ENCODE peak calls at places on chromosomes 11 and 22, in eight cellular contexts. One of them, this sample, is unnamed. For H3K36me3, the result is how much of the 10 kb centered on the place peaks cover.

GRCh38 chr11:10659339-10660216 is 34.0 kb downstream of the IRAG1 start:
- DNase-seq in neural progenitor cell: no peak
- DNase-seq in lung: peak
- DNase-seq in colonic mucosa: no peak
- DNase-seq in MM.1S: no peak
- DNase-seq in pancreas: no peak
- DNase-seq in PC-3: peak
- DNase-seq in endodermal cell: no peak
- DNase-seq in this sample: peak

GRCh38 chr11:70577948-70578347 is 179.6 kb downstream of the CTTN start:
- DNase-seq in neural progenitor cell: no peak
- DNase-seq in endodermal cell: peak
- DNase-seq in lung: no peak
- DNase-seq in pancreas: peak
- DNase-seq in PC-3: no peak
- DNase-seq in MM.1S: no peak
- DNase-seq in colonic mucosa: no peak
- DNase-seq in this sample: no peak

GRCh38 chr11:112355726-112356125 is 95.1 kb upstream of the PLET1 start:
- DNase-seq in colonic mucosa: peak
- DNase-seq in lung: peak
- DNase-seq in pancreas: no peak
- DNase-seq in endodermal cell: peak
- DNase-seq in MM.1S: no peak
- DNase-seq in PC-3: peak
- DNase-seq in neural progenitor cell: peak
- DNase-seq in this sample: no peak

GRCh38 chr22:35540600-35541253 is at the start of gene RASD2:
- DNase-seq in PC-3: peak
- DNase-seq in colonic mucosa: peak
- DNase-seq in neural progenitor cell: peak
- DNase-seq in endodermal cell: peak
- DNase-seq in lung: no peak
- DNase-seq in MM.1S: peak
- DNase-seq in pancreas: peak
- DNase-seq in this sample: no peak

GRCh38 chr11:102111787-102112653 is 1.8 kb downstream of the YAP1 start:
- DNase-seq in colonic mucosa: peak
- DNase-seq in endodermal cell: no peak
- DNase-seq in pancreas: no peak
- DNase-seq in PC-3: peak
- DNase-seq in neural progenitor cell: peak
- DNase-seq in MM.1S: no peak
- DNase-seq in lung: no peak
- DNase-seq in this sample: no peak

GRCh38 chr11:612961-613300 is 2.8 kb downstream of the IRF7 start:
- DNase-seq in pancreas: peak
- DNase-seq in PC-3: no peak
- DNase-seq in MM.1S: no peak
- DNase-seq in endodermal cell: no peak
- DNase-seq in neural progenitor cell: no peak
- DNase-seq in lung: no peak
- DNase-seq in colonic mucosa: no peak
- DNase-seq in this sample: no peak

GRCh38 chr11:11400635-11401232 is 47.7 kb upstream of the CSNK2A3 start:
- DNase-seq in endodermal cell: peak
- DNase-seq in PC-3: peak
- DNase-seq in pancreas: no peak
- DNase-seq in colonic mucosa: no peak
- DNase-seq in lung: no peak
- DNase-seq in neural progenitor cell: peak
- DNase-seq in MM.1S: no peak
- DNase-seq in this sample: no peak

GRCh38 chr11:70695086-70695960 is 297.0 kb downstream of the CTTN start:
- DNase-seq in endodermal cell: no peak
- DNase-seq in lung: no peak
- DNase-seq in MM.1S: no peak
- DNase-seq in PC-3: no peak
- DNase-seq in neural progenitor cell: no peak
- DNase-seq in pancreas: peak
- DNase-seq in colonic mucosa: no peak
- DNase-seq in this sample: no peak

GRCh38 chr11:64036081-64037026 is 623 bp downstream of the FLRT1 start:
- DNase-seq in PC-3: peak
- DNase-seq in colonic mucosa: no peak
- DNase-seq in neural progenitor cell: peak
- DNase-seq in pancreas: peak
- DNase-seq in endodermal cell: peak
- DNase-seq in lung: no peak
- DNase-seq in MM.1S: no peak
- DNase-seq in this sample: no peak

GRCh38 chr11:66720223-66720898 is 8.7 kb downstream of the SPTBN2 start:
- DNase-seq in endodermal cell: peak
- DNase-seq in colonic mucosa: peak
- DNase-seq in neural progenitor cell: peak
- DNase-seq in pancreas: peak
- DNase-seq in lung: peak
- DNase-seq in PC-3: peak
- DNase-seq in MM.1S: no peak
- DNase-seq in this sample: peak

GRCh38 chr22:37906364-37907008 is 389 bp downstream of the MICALL1 start:
- DNase-seq in neural progenitor cell: peak
- DNase-seq in colonic mucosa: peak
- DNase-seq in MM.1S: peak
- DNase-seq in lung: no peak
- DNase-seq in PC-3: no peak
- DNase-seq in endodermal cell: no peak
- DNase-seq in pancreas: peak
- DNase-seq in this sample: no peak

GRCh38 chr22:27747396-27748256 is 53.9 kb downstream of the MN1 start:
- DNase-seq in neural progenitor cell: no peak
- DNase-seq in endodermal cell: no peak
- DNase-seq in colonic mucosa: no peak
- DNase-seq in MM.1S: no peak
- DNase-seq in pancreas: no peak
- DNase-seq in PC-3: no peak
- DNase-seq in lung: no peak
- DNase-seq in this sample: no peak

GRCh38 chr11:68121067-68121899 is at the start of gene CHKA:
- DNase-seq in neural progenitor cell: peak
- DNase-seq in PC-3: peak
- DNase-seq in endodermal cell: peak
- DNase-seq in MM.1S: peak
- DNase-seq in colonic mucosa: peak
- DNase-seq in pancreas: peak
- DNase-seq in lung: peak
- DNase-seq in this sample: peak

GRCh38 chr11:109033627-109034340 is 368.9 kb downstream of the DDX10 start:
- DNase-seq in MM.1S: no peak
- DNase-seq in colonic mucosa: no peak
- DNase-seq in pancreas: no peak
- DNase-seq in lung: no peak
- DNase-seq in PC-3: peak
- DNase-seq in endodermal cell: no peak
- DNase-seq in neural progenitor cell: no peak
- DNase-seq in this sample: peak

GRCh38 chr11:103586756-103587155 is 449.7 kb upstream of the DDI1 start:
- DNase-seq in MM.1S: no peak
- DNase-seq in PC-3: peak
- DNase-seq in lung: no peak
- DNase-seq in pancreas: no peak
- DNase-seq in neural progenitor cell: no peak
- DNase-seq in endodermal cell: no peak
- DNase-seq in colonic mucosa: no peak
- DNase-seq in this sample: no peak

GRCh38 chr22:48737461-48738203 is 1090.0 kb downstream of the BRD1 start:
- DNase-seq in MM.1S: no peak
- DNase-seq in PC-3: no peak
- DNase-seq in lung: no peak
- DNase-seq in neural progenitor cell: no peak
- DNase-seq in pancreas: no peak
- DNase-seq in endodermal cell: no peak
- DNase-seq in colonic mucosa: no peak
- DNase-seq in this sample: no peak

GRCh38 chr11:16925495-16926065 is 88.6 kb downstream of the PLEKHA7 start:
- DNase-seq in neural progenitor cell: peak
- DNase-seq in colonic mucosa: peak
- DNase-seq in PC-3: peak
- DNase-seq in pancreas: peak
- DNase-seq in lung: peak
- DNase-seq in endodermal cell: peak
- DNase-seq in MM.1S: peak
- DNase-seq in this sample: no peak

GRCh38 chr22:29302681-29303465 is 3.6 kb upstream of the GAS2L1 start:
- DNase-seq in endodermal cell: peak
- DNase-seq in MM.1S: no peak
- DNase-seq in pancreas: peak
- DNase-seq in neural progenitor cell: no peak
- DNase-seq in PC-3: no peak
- DNase-seq in lung: no peak
- DNase-seq in colonic mucosa: no peak
- DNase-seq in this sample: no peak

GRCh38 chr11:65370659-65371049 is 11.8 kb downstream of the SLC25A45 start:
- DNase-seq in PC-3: no peak
- DNase-seq in pancreas: no peak
- DNase-seq in neural progenitor cell: no peak
- DNase-seq in lung: no peak
- DNase-seq in MM.1S: no peak
- DNase-seq in endodermal cell: no peak
- DNase-seq in colonic mucosa: no peak
- DNase-seq in this sample: no peak

GRCh38 chr11:78832226-78832947 is 257.7 kb upstream of the NARS2 start:
- DNase-seq in colonic mucosa: no peak
- DNase-seq in lung: no peak
- DNase-seq in PC-3: no peak
- DNase-seq in neural progenitor cell: no peak
- DNase-seq in pancreas: no peak
- DNase-seq in MM.1S: no peak
- DNase-seq in endodermal cell: no peak
- DNase-seq in this sample: no peak

GRCh38 chr11:101011881-101012280 is 117.7 kb downstream of the PGR start:
- DNase-seq in lung: no peak
- DNase-seq in PC-3: no peak
- DNase-seq in neural progenitor cell: no peak
- DNase-seq in MM.1S: no peak
- DNase-seq in endodermal cell: no peak
- DNase-seq in pancreas: no peak
- DNase-seq in colonic mucosa: no peak
- DNase-seq in this sample: no peak

GRCh38 chr22:27919222-27919942 is at the start of gene PITPNB:
- DNase-seq in neural progenitor cell: peak
- DNase-seq in endodermal cell: peak
- DNase-seq in pancreas: peak
- DNase-seq in PC-3: peak
- DNase-seq in MM.1S: peak
- DNase-seq in lung: peak
- DNase-seq in colonic mucosa: peak
- DNase-seq in this sample: peak

GRCh38 chr11:117390743-117391142 is 63.1 kb downstream of the CEP164 start:
- DNase-seq in pancreas: no peak
- DNase-seq in endodermal cell: no peak
- DNase-seq in colonic mucosa: no peak
- DNase-seq in MM.1S: no peak
- DNase-seq in PC-3: no peak
- DNase-seq in lung: no peak
- DNase-seq in neural progenitor cell: no peak
- DNase-seq in this sample: no peak

GRCh38 chr22:19772422-19772672 is 11.8 kb downstream of the TBX1 start:
- DNase-seq in neural progenitor cell: no peak
- DNase-seq in pancreas: no peak
- DNase-seq in colonic mucosa: no peak
- DNase-seq in PC-3: no peak
- DNase-seq in endodermal cell: no peak
- DNase-seq in MM.1S: no peak
- DNase-seq in lung: no peak
- DNase-seq in this sample: no peak

GRCh38 chr11:112834277-112834755 is 126.9 kb upstream of the NCAM1 start:
- DNase-seq in MM.1S: no peak
- DNase-seq in endodermal cell: no peak
- DNase-seq in pancreas: peak
- DNase-seq in PC-3: no peak
- DNase-seq in neural progenitor cell: no peak
- DNase-seq in colonic mucosa: no peak
- DNase-seq in lung: peak
- DNase-seq in this sample: no peak

DNA sequence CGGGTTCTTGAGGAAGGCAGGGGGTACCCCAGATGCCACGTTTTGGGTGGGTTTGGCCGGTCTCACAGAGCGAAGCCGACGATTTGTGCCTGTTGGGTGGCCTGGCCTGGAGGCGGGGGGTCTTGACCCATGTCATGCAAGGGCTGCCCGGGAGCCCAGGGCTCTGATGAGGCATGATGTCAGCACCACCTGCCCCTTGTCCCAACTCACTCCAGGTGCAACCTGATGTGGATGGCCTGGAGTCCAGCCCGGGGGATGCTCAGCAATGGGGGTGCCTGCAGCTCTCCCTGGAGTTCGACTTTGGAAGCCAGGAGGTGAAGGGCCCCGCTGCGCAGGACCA is 851 bp downstream of the SYT8 start:
- DNase-seq in MM.1S: no peak
- DNase-seq in colonic mucosa: no peak
- DNase-seq in pancreas: peak
- DNase-seq in endodermal cell: no peak
- DNase-seq in neural progenitor cell: no peak
- DNase-seq in PC-3: no peak
- DNase-seq in lung: no peak
- DNase-seq in this sample: no peak
- H3K4me3 ChIP-seq in MM.1S: no peak
- H3K4me3 ChIP-seq in colonic mucosa: no peak
- H3K4me3 ChIP-seq in pancreas: no peak
- H3K4me3 ChIP-seq in endodermal cell: no peak
- H3K4me3 ChIP-seq in neural progenitor cell: no peak
- H3K4me3 ChIP-seq in PC-3: no peak
- H3K4me3 ChIP-seq in lung: no peak
- H3K4me3 ChIP-seq in this sample: no peak

GRCh38 chr22:46854125-46854870 is 91.8 kb downstream of the TBC1D22A start:
- DNase-seq in PC-3: no peak
- DNase-seq in neural progenitor cell: no peak
- DNase-seq in endodermal cell: peak
- DNase-seq in MM.1S: no peak
- DNase-seq in pancreas: no peak
- DNase-seq in colonic mucosa: no peak
- DNase-seq in lung: peak
- DNase-seq in this sample: no peak
- TF ChIP-seq CTCF in PC-3: no peak
- TF ChIP-seq CTCF in neural progenitor cell: no peak
- TF ChIP-seq CTCF in endodermal cell: no peak
- TF ChIP-seq CTCF in MM.1S: no peak
- TF ChIP-seq CTCF in pancreas: no peak
- TF ChIP-seq CTCF in colonic mucosa: no peak
- TF ChIP-seq CTCF in lung: no peak
- TF ChIP-seq CTCF in this sample: no peak

GRCh38 chr11:111021131-111021530 is 224.4 kb upstream of the POU2AF2 start:
- DNase-seq in neural progenitor cell: peak
- DNase-seq in lung: no peak
- DNase-seq in pancreas: no peak
- DNase-seq in colonic mucosa: no peak
- DNase-seq in MM.1S: no peak
- DNase-seq in endodermal cell: no peak
- DNase-seq in PC-3: no peak
- DNase-seq in this sample: no peak
- H3K36me3 ChIP-seq in neural progenitor cell: under half
- H3K36me3 ChIP-seq in lung: under half
- H3K36me3 ChIP-seq in pancreas: under half
- H3K36me3 ChIP-seq in colonic mucosa: under half
- H3K36me3 ChIP-seq in MM.1S: under half
- H3K36me3 ChIP-seq in endodermal cell: under half
- H3K36me3 ChIP-seq in PC-3: under half
- H3K36me3 ChIP-seq in this sample: under half

GRCh38 chr11:73402834-73403185 is 26.6 kb downstream of the RELT start:
- DNase-seq in colonic mucosa: no peak
- DNase-seq in endodermal cell: peak
- DNase-seq in pancreas: no peak
- DNase-seq in PC-3: peak
- DNase-seq in lung: no peak
- DNase-seq in MM.1S: peak
- DNase-seq in neural progenitor cell: no peak
- DNase-seq in this sample: no peak
- H3K4me3 ChIP-seq in colonic mucosa: no peak
- H3K4me3 ChIP-seq in endodermal cell: no peak
- H3K4me3 ChIP-seq in pancreas: no peak
- H3K4me3 ChIP-seq in PC-3: no peak
- H3K4me3 ChIP-seq in lung: no peak
- H3K4me3 ChIP-seq in MM.1S: no peak
- H3K4me3 ChIP-seq in neural progenitor cell: no peak
- H3K4me3 ChIP-seq in this sample: no peak

This sample was measured in kidney epithelial cell.